ENCODE peak calls at places on chromosome 11, in five cellular contexts. W, Q, A, F and S are unnamed samples. For H3K4me1, H3K27me3 and H3K36me3, the result is how much of the 10 kb centered on the place peaks cover.

GRCh38 chr11:43919852-43920597 is 22.4 kb upstream of the C11orf96 start:
- DNase-seq in Q (no peak), A (peak), F (no peak), W (peak), S (no peak)

GRCh38 chr11:128686745-128687177 is 7.1 kb upstream of the FLI1 start:
- DNase-seq in W (no peak), F (no peak), Q (no peak), A (peak), S (peak)

GRCh38 chr11:125871391-125872137 is 15.9 kb upstream of the HYLS1 start:
- DNase-seq in Q (no peak), A (peak), W (no peak), F (no peak), S (peak)

GRCh38 chr11:5922749-5923426 is 19.2 kb upstream of the OR56A3 start:
- DNase-seq in F (no peak), Q (no peak), W (no peak), A (no peak), S (no peak)

GRCh38 chr11:42329930-42330555 is 870.6 kb upstream of the LRRC4C start:
- DNase-seq in Q (no peak), W (no peak), F (peak), A (peak), S (no peak)

GRCh38 chr11:70495351-70496310 is 97.3 kb downstream of the CTTN start:
- DNase-seq in A (no peak), F (no peak), Q (no peak), W (no peak), S (no peak)

GRCh38 chr11:130070829-130071205 is 1.1 kb downstream of the APLP2 start:
- DNase-seq in W (no peak), A (peak), Q (no peak), F (no peak), S (no peak)

GRCh38 chr11:32891657-32892354 is 805 bp upstream of the QSER1 start:
- DNase-seq in F (no peak), Q (no peak), W (no peak), A (peak), S (no peak)

GRCh38 chr11:126133902-126134301 is 71.2 kb upstream of the CDON start:
- DNase-seq in A (no peak), F (no peak), Q (no peak), W (no peak), S (no peak)

GRCh38 chr11:1368966-1369365 is 20.8 kb upstream of the BRSK2 start:
- DNase-seq in F (no peak), Q (no peak), A (no peak), W (no peak), S (no peak)

GRCh38 chr11:119782673-119783072 is 53.7 kb upstream of the NECTIN1 start:
- DNase-seq in A (no peak), Q (no peak), W (no peak), F (peak), S (no peak)

GRCh38 chr11:60183595-60184201 is 815 bp upstream of the MS4A6A start:
- DNase-seq in W (no peak), A (no peak), Q (no peak), F (no peak), S (no peak)
- H3K4me1 ChIP-seq in W (under half), A (under half), Q (under half), F (under half), S (under half)

DNA sequence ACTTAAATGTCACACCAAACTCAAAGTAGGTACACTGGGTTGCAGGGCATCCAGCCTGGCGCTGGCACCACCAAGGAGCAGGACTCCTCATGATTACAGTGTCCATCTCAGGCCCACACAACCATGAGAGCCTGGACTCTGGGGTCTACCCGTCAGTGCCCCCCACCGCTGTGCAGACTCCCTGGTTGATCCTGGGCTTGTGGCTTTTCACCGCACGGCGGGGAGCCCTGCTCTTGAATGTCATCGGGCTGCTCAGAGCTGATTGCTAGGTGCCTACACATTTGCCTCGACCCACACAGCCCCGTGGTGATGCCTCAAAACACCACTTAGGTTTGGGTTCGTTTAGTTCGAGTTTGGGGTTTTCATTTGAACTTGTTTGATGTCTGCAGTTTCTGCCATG is 63.0 kb downstream of the WNT11 start:
- DNase-seq in W (no peak), A (no peak), F (no peak), Q (no peak), S (no peak)
- H3K27me3 ChIP-seq in W (under half), A (under half), F (under half), Q (under half), S (under half)

GRCh38 chr11:34143048-34143447 is 37.6 kb downstream of the NAT10 start:
- DNase-seq in A (no peak), W (no peak), F (no peak), Q (no peak), S (no peak)
- H3K36me3 ChIP-seq in A (under half), W (under half), F (half or more), Q (half or more), S (under half)

GRCh38 chr11:108914211-108914610 is 249.3 kb downstream of the DDX10 start:
- DNase-seq in A (no peak), F (no peak), Q (no peak), W (no peak), S (no peak)

GRCh38 chr11:108915666-108916065 is 250.8 kb downstream of the DDX10 start:
- DNase-seq in W (no peak), F (no peak), Q (no peak), A (peak), S (no peak)

GRCh38 chr11:108914981-108915380 is 250.1 kb downstream of the DDX10 start:
- DNase-seq in W (no peak), A (peak), Q (no peak), F (no peak), S (no peak)

GRCh38 chr11:108913204-108913603 is 248.3 kb downstream of the DDX10 start:
- DNase-seq in F (no peak), Q (no peak), A (no peak), W (no peak), S (peak)

GRCh38 chr11:108912587-108912986 is 247.7 kb downstream of the DDX10 start:
- DNase-seq in Q (no peak), A (peak), W (no peak), F (peak), S (peak)
- H3K4me1 ChIP-seq in Q (under half), A (under half), W (under half), F (under half), S (under half)

GRCh38 chr11:296976-297665 is 2.2 kb downstream of the IFITM5 start:
- DNase-seq in W (no peak), F (no peak), A (no peak), Q (no peak), S (peak)
- H3K27me3 ChIP-seq in W (under half), F (under half), A (under half), Q (under half), S (under half)